ENCODE peak calls at places on chromosomes 11 and 22, in seven cellular contexts. J is EH, F is GM12865, X is AG09309, T is amniotic epithelial cell, E is M059J, V is spleen. N is an unnamed sample.
A peak's percentile ranks its signal among the peaks of the same experiment; 100 is the strongest.

GRCh38 chr11:98411777-98412176 is 609.0 kb upstream of the CNTN5 start:
- DNase-seq in J (no peak), F (no peak), X (no peak), T (no peak), E (no peak), V (no peak), N (no peak)

GRCh38 chr11:63866211-63866610 is 27.3 kb downstream of the MARK2 start:
- DNase-seq in J (peak; percentile 62), F (peak; percentile 95), X (no peak), T (peak; percentile 80), E (peak; percentile 71), V (no peak), N (peak; percentile 5)

GRCh38 chr11:59668950-59669610 is at the start of gene PATL1:
- DNase-seq in J (peak; percentile 99), F (peak; percentile 99), X (peak; percentile 89), T (peak; percentile 98), E (peak; percentile 98), V (peak; percentile 100), N (peak; percentile 91)

GRCh38 chr22:28911279-28911640 is 27.9 kb downstream of the ZNRF3 start:
- DNase-seq in J (no peak), F (no peak), X (no peak), T (no peak), E (no peak), V (no peak), N (no peak)

GRCh38 chr22:48820481-48821345 is 1007.0 kb downstream of the BRD1 start:
- DNase-seq in J (no peak), F (no peak), X (no peak), T (no peak), E (no peak), V (peak; percentile 43), N (no peak)

GRCh38 chr22:48459259-48459658 is 1368.4 kb downstream of the BRD1 start:
- DNase-seq in J (no peak), F (no peak), X (no peak), T (no peak), E (no peak), V (no peak), N (no peak)

GRCh38 chr11:101915811-101916291 is 471 bp downstream of the ANGPTL5 start:
- DNase-seq in J (peak; percentile 48), F (peak; percentile 40), X (peak; percentile 34), T (peak; percentile 34), E (peak; percentile 76), V (no peak), N (no peak)

GRCh38 chr11:8056810-8057463 is 24.1 kb upstream of the TUB start:
- DNase-seq in J (peak; percentile 63), F (no peak), X (peak; percentile 82), T (peak; percentile 93), E (peak; percentile 25), V (peak; percentile 20), N (no peak)

GRCh38 chr11:111586305-111586915 is 15.8 kb upstream of the SIK2 start:
- DNase-seq in J (peak; percentile 57), F (peak; percentile 70), X (no peak), T (peak; percentile 76), E (peak; percentile 64), V (no peak), N (no peak)

GRCh38 chr11:105177658-105178057 is 38.1 kb upstream of the CARD18 start:
- DNase-seq in J (peak; percentile 96), F (no peak), X (peak; percentile 67), T (peak; percentile 52), E (peak; percentile 86), V (no peak), N (peak; percentile 67)